ENCODE peak calls at places on chromosomes 2 and 18, in six cellular contexts. A is OCI-LY7, G is kidney epithelial cell, S is A549, R is astrocyte of the cerebellum, B is stomach. T is an unnamed sample.

GRCh38 chr2:181036848-181037603 is 56.6 kb downstream of the UBE2E3 start:
- DNase-seq in G (no peak), R (peak; percentile 49), B (no peak), A (no peak), S (no peak), T (no peak)

GRCh38 chr18:42675810-42676209 is 439.7 kb downstream of the RIT2 start:
- DNase-seq in B (no peak), A (no peak), R (no peak), S (no peak), G (no peak), T (no peak)

GRCh38 chr2:7880561-7880960 is 801.3 kb upstream of the ID2 start:
- DNase-seq in B (no peak), S (no peak), G (no peak), R (no peak), A (no peak), T (no peak)

GRCh38 chr2:182642328-182642727 is 73.7 kb upstream of the DNAJC10 start:
- DNase-seq in A (peak; percentile 55), G (no peak), S (peak; percentile 3), B (peak; percentile 33), R (no peak), T (no peak)

GRCh38 chr18:44943201-44943881 is 262.7 kb downstream of the SETBP1 start:
- DNase-seq in S (no peak), B (no peak), G (peak; percentile 70), A (no peak), R (peak; percentile 91), T (no peak)

GRCh38 chr18:3603460-3604259 is 153.7 kb downstream of the TGIF1 start:
- DNase-seq in B (peak; percentile 55), A (peak; percentile 43), R (peak; percentile 89), S (no peak), G (peak; percentile 98), T (peak; percentile 87)

GRCh38 chr2:214232266-214232665 is 178.6 kb upstream of the VWC2L start:
- DNase-seq in R (no peak), A (no peak), G (no peak), S (no peak), B (no peak), T (no peak)

GRCh38 chr2:127681288-127681771 is 6.0 kb upstream of the LIMS2 start:
- DNase-seq in G (no peak), B (no peak), A (no peak), S (no peak), R (no peak), T (no peak)

GRCh38 chr2:8438996-8439395 is 242.9 kb upstream of the ID2 start:
- DNase-seq in R (no peak), G (no peak), S (no peak), B (peak; percentile 48), A (no peak), T (no peak)

GRCh38 chr2:16191431-16192200 is 251.3 kb downstream of the MYCN start:
- DNase-seq in A (no peak), G (no peak), B (no peak), R (no peak), S (no peak), T (no peak)

GRCh38 chr2:191171708-191172355 is 21.0 kb upstream of the STAT4 start:
- DNase-seq in S (peak; percentile 37), B (no peak), R (peak; percentile 74), A (no peak), G (peak; percentile 75), T (no peak)

GRCh38 chr18:63951302-63951705 is 2.2 kb downstream of the HMSD start:
- DNase-seq in B (no peak), S (no peak), G (no peak), R (peak; percentile 29), A (no peak), T (no peak)

GRCh38 chr2:35251156-35251555 is 1104.4 kb upstream of the CRIM1 start:
- DNase-seq in A (no peak), R (no peak), S (no peak), G (no peak), B (no peak), T (no peak)

GRCh38 chr2:31397099-31397498 is 17.4 kb downstream of the XDH start:
- DNase-seq in R (no peak), B (peak; percentile 82), A (no peak), S (no peak), G (no peak), T (peak; percentile 57)

GRCh38 chr2:7825591-7826312 is 856.1 kb upstream of the ID2 start:
- DNase-seq in B (no peak), G (peak; percentile 78), S (peak; percentile 66), A (no peak), R (peak; percentile 94), T (no peak)

GRCh38 chr2:140502951-140503630 is 1627.7 kb downstream of the LRP1B start:
- DNase-seq in B (no peak), G (no peak), S (no peak), R (peak; percentile 85), A (no peak), T (no peak)

GRCh38 chr2:53859354-53860159 is at the start of gene GPR75:
- DNase-seq in G (no peak), A (no peak), B (peak; percentile 35), R (no peak), S (no peak), T (no peak)

GRCh38 chr2:67790622-67791021 is 272.2 kb downstream of the C1D start:
- DNase-seq in R (peak; percentile 92), A (no peak), B (no peak), G (peak; percentile 58), S (no peak), T (no peak)

GRCh38 chr2:84878896-84879594 is 1.8 kb downstream of the TRABD2A start:
- DNase-seq in G (no peak), A (no peak), B (no peak), R (no peak), S (no peak), T (no peak)

GRCh38 chr2:230847883-230848388 is 16.8 kb upstream of the ITM2C start:
- DNase-seq in G (peak; percentile 56), B (peak; percentile 92), R (peak; percentile 39), S (peak; percentile 76), A (peak; percentile 64), T (peak; percentile 95)
- TF ChIP-seq CTCF in G (peak; percentile 98), B (no peak), R (peak; percentile 88), S (peak; percentile 87), A (peak; percentile 82), T (peak; percentile 99)

DNA sequence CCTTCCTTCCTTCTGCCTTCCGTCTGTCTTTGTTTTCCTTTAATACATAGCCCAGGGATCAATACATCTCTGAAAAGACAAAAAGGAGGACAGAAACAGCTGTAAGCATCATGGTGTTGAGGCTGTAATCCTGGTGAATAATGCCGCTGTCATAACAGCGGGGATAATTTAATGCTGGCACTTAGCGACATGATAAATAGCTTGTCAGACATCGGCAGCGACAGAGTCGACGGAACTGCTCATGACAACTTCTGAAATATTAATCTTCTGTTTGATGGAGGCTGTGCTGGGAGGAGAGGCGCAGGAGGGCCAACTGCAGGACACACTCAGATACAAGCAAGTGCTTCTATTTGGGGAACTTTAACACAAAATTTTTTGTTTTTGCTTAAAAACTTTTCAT is 602.1 kb downstream of the GALR1 start:
- DNase-seq in R (no peak), B (no peak), G (no peak), A (no peak), S (no peak), T (no peak)
- TF ChIP-seq CTCF in R (no peak), B (no peak), G (no peak), A (no peak), S (no peak), T (no peak)

DNA sequence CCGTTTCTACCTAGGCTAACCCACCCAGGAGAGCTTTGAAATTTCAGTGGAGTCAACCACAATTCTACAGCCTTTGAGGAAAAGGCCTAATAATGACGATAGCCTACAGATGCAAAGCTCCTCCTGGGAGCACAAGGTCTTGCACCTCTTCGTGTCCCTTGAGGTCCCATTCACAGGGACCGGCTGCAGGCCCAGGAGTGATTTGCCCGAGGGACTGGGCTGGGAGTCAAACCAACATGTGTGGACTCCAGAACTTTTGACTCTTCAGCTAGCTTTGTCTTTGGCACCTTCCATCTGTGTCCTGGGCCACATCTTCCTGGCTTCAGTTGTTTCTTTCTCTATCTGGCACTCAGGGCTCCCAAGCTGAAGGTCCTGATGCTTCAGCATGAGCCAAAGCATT is 76.5 kb downstream of the SMAD7 start:
- DNase-seq in R (no peak), A (no peak), B (no peak), S (no peak), G (no peak), T (no peak)
- TF ChIP-seq CTCF in R (no peak), A (no peak), B (no peak), S (no peak), G (no peak), T (no peak)

GRCh38 chr2:171531291-171531690 is 9.0 kb downstream of the CYBRD1 start:
- DNase-seq in A (no peak), G (no peak), B (no peak), R (peak; percentile 69), S (no peak), T (no peak)

GRCh38 chr2:171531836-171532450 is 9.7 kb downstream of the CYBRD1 start:
- DNase-seq in S (no peak), R (no peak), A (no peak), G (no peak), B (no peak), T (no peak)

GRCh38 chr2:171523969-171524401 is 1.7 kb downstream of the CYBRD1 start:
- DNase-seq in A (no peak), B (no peak), R (peak; percentile 16), S (no peak), G (no peak), T (no peak)

GRCh38 chr2:171530378-171530777 is 8.1 kb downstream of the CYBRD1 start:
- DNase-seq in S (no peak), R (no peak), G (no peak), A (no peak), B (no peak), T (no peak)

DNA sequence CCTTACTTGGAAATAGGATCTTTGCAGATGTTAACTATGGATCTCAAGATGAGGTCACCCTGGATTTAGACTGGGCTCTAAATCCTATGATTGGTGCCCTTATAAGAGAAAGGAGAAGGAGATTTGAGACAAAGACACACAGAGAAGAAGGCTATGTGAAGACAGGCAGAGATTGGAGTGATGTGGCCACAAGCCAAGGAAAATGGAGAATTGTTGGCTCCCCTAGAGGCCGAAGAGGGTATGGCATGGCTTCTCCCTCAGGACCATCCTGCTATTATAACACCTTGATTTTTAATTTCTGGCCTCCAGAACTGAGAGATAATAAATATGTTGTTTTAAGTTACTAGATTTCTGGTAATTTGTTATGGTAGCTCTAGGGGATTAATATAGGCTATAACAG is 7.6 kb downstream of the CYBRD1 start:
- DNase-seq in R (no peak), B (no peak), S (peak; percentile 8), G (no peak), A (peak; percentile 22), T (no peak)
- TF ChIP-seq CTCF in R (peak; percentile 64), B (no peak), S (peak; percentile 26), G (peak; percentile 55), A (peak; percentile 84), T (peak; percentile 58)

GRCh38 chr2:238509151-238509820 is 82.6 kb downstream of the ASB1 start:
- DNase-seq in R (no peak), G (no peak), S (no peak), B (no peak), A (no peak), T (no peak)
- TF ChIP-seq CTCF in R (no peak), G (no peak), S (no peak), B (no peak), A (no peak), T (no peak)

T was measured in osteocyte.